ENCODE peak calls at places on chromosomes 7 and 10, in four cellular contexts. One of them, this sample, is unnamed.

GRCh38 chr7:110090113-110090820 is 1000.7 kb upstream of the LRRN3 start:
- DNase-seq in IMR-90: peak
- DNase-seq in foreskin fibroblast: no peak
- DNase-seq in WERI-Rb-1: no peak
- DNase-seq in this sample: peak

GRCh38 chr7:130891254-130892094 is 157.5 kb upstream of the KLF14 start:
- DNase-seq in IMR-90: peak
- DNase-seq in foreskin fibroblast: peak
- DNase-seq in WERI-Rb-1: no peak
- DNase-seq in this sample: peak

GRCh38 chr7:131244259-131244852 is 83.3 kb upstream of the MKLN1 start:
- DNase-seq in IMR-90: peak
- DNase-seq in foreskin fibroblast: peak
- DNase-seq in WERI-Rb-1: no peak
- DNase-seq in this sample: peak

GRCh38 chr7:50362142-50362541 is 57.6 kb downstream of the IKZF1 start:
- DNase-seq in IMR-90: no peak
- DNase-seq in foreskin fibroblast: no peak
- DNase-seq in WERI-Rb-1: no peak
- DNase-seq in this sample: no peak

GRCh38 chr10:108411181-108411580 is 1246.7 kb upstream of the SORCS1 start:
- DNase-seq in IMR-90: no peak
- DNase-seq in foreskin fibroblast: no peak
- DNase-seq in WERI-Rb-1: no peak
- DNase-seq in this sample: no peak

GRCh38 chr10:29204119-29204518 is 84.8 kb upstream of the LYZL1 start:
- DNase-seq in IMR-90: no peak
- DNase-seq in foreskin fibroblast: no peak
- DNase-seq in WERI-Rb-1: no peak
- DNase-seq in this sample: no peak

GRCh38 chr10:71223365-71224058 is 11.1 kb downstream of the UNC5B start:
- DNase-seq in IMR-90: no peak
- DNase-seq in foreskin fibroblast: no peak
- DNase-seq in WERI-Rb-1: no peak
- DNase-seq in this sample: no peak

GRCh38 chr7:11698273-11698930 is 133.6 kb downstream of the THSD7A start:
- DNase-seq in IMR-90: no peak
- DNase-seq in foreskin fibroblast: no peak
- DNase-seq in WERI-Rb-1: no peak
- DNase-seq in this sample: no peak

GRCh38 chr7:113140956-113141355 is 22.6 kb upstream of the SMIM30 start:
- DNase-seq in IMR-90: no peak
- DNase-seq in foreskin fibroblast: no peak
- DNase-seq in WERI-Rb-1: no peak
- DNase-seq in this sample: no peak

GRCh38 chr10:128934492-128934891 is 532.5 kb upstream of the MGMT start:
- DNase-seq in IMR-90: no peak
- DNase-seq in foreskin fibroblast: no peak
- DNase-seq in WERI-Rb-1: no peak
- DNase-seq in this sample: no peak

GRCh38 chr7:131633342-131633843 is 77.0 kb upstream of the PODXL start:
- DNase-seq in IMR-90: peak
- DNase-seq in foreskin fibroblast: peak
- DNase-seq in WERI-Rb-1: no peak
- DNase-seq in this sample: peak

GRCh38 chr7:158396982-158397862 is 190.4 kb downstream of the PTPRN2 start:
- DNase-seq in IMR-90: no peak
- DNase-seq in foreskin fibroblast: no peak
- DNase-seq in WERI-Rb-1: no peak
- DNase-seq in this sample: no peak

GRCh38 chr10:128274938-128275337 is 148.7 kb upstream of the MKI67 start:
- DNase-seq in IMR-90: no peak
- DNase-seq in foreskin fibroblast: no peak
- DNase-seq in WERI-Rb-1: no peak
- DNase-seq in this sample: no peak

GRCh38 chr10:46528171-46528671 is 28.2 kb downstream of the GPRIN2 start:
- DNase-seq in IMR-90: no peak
- DNase-seq in foreskin fibroblast: no peak
- DNase-seq in WERI-Rb-1: no peak
- DNase-seq in this sample: no peak

GRCh38 chr10:24536653-24537052 is 187.0 kb downstream of the ARHGAP21 start:
- DNase-seq in IMR-90: no peak
- DNase-seq in foreskin fibroblast: no peak
- DNase-seq in WERI-Rb-1: no peak
- DNase-seq in this sample: no peak

GRCh38 chr10:96610817-96611216 is 24.0 kb upstream of the TM9SF3 start:
- DNase-seq in IMR-90: no peak
- DNase-seq in foreskin fibroblast: no peak
- DNase-seq in WERI-Rb-1: no peak
- DNase-seq in this sample: no peak

GRCh38 chr7:157016352-157017041 is 6.0 kb upstream of the MNX1 start:
- DNase-seq in IMR-90: no peak
- DNase-seq in foreskin fibroblast: no peak
- DNase-seq in WERI-Rb-1: peak
- DNase-seq in this sample: no peak

GRCh38 chr7:24245362-24245761 is 38.6 kb upstream of the NPY start:
- DNase-seq in IMR-90: no peak
- DNase-seq in foreskin fibroblast: no peak
- DNase-seq in WERI-Rb-1: no peak
- DNase-seq in this sample: no peak

GRCh38 chr7:28984631-28985030 is 26.5 kb upstream of the TRIL start:
- DNase-seq in IMR-90: peak
- DNase-seq in foreskin fibroblast: peak
- DNase-seq in WERI-Rb-1: no peak
- DNase-seq in this sample: peak

GRCh38 chr7:129781128-129781855 is 169.8 kb downstream of the NRF1 start:
- DNase-seq in IMR-90: no peak
- DNase-seq in foreskin fibroblast: no peak
- DNase-seq in WERI-Rb-1: peak
- DNase-seq in this sample: no peak

GRCh38 chr10:130806426-130806825 is 505.1 kb downstream of the TCERG1L start:
- DNase-seq in IMR-90: no peak
- DNase-seq in foreskin fibroblast: no peak
- DNase-seq in WERI-Rb-1: no peak
- DNase-seq in this sample: no peak

GRCh38 chr7:27110163-27110976 is 7.9 kb upstream of the HOXA2 start:
- DNase-seq in IMR-90: peak
- DNase-seq in foreskin fibroblast: no peak
- DNase-seq in WERI-Rb-1: no peak
- DNase-seq in this sample: peak

GRCh38 chr7:119578116-119578515 is 694.9 kb upstream of the KCND2 start:
- DNase-seq in IMR-90: no peak
- DNase-seq in foreskin fibroblast: no peak
- DNase-seq in WERI-Rb-1: no peak
- DNase-seq in this sample: no peak

GRCh38 chr10:48444861-48445841 is 138.7 kb downstream of the MAPK8 start:
- DNase-seq in IMR-90: no peak
- DNase-seq in foreskin fibroblast: no peak
- DNase-seq in WERI-Rb-1: peak
- DNase-seq in this sample: no peak

GRCh38 chr10:114002422-114002821 is 41.2 kb upstream of the ADRB1 start:
- DNase-seq in IMR-90: no peak
- DNase-seq in foreskin fibroblast: no peak
- DNase-seq in WERI-Rb-1: no peak
- DNase-seq in this sample: no peak

GRCh38 chr10:33215154-33215553 is 119.3 kb downstream of the NRP1 start:
- DNase-seq in IMR-90: peak
- DNase-seq in foreskin fibroblast: no peak
- DNase-seq in WERI-Rb-1: no peak
- DNase-seq in this sample: peak

GRCh38 chr10:85315657-85316056 is 987.3 kb downstream of the CCSER2 start:
- DNase-seq in IMR-90: no peak
- DNase-seq in foreskin fibroblast: no peak
- DNase-seq in WERI-Rb-1: no peak
- DNase-seq in this sample: no peak

GRCh38 chr7:51021906-51022570 is 239.3 kb upstream of the GRB10 start:
- DNase-seq in IMR-90: peak
- DNase-seq in foreskin fibroblast: no peak
- DNase-seq in WERI-Rb-1: no peak
- DNase-seq in this sample: no peak

GRCh38 chr10:36443233-36443632 is 682.2 kb upstream of the ANKRD30A start:
- DNase-seq in IMR-90: no peak
- DNase-seq in foreskin fibroblast: no peak
- DNase-seq in WERI-Rb-1: no peak
- DNase-seq in this sample: no peak

GRCh38 chr10:36446873-36447272 is 678.5 kb upstream of the ANKRD30A start:
- DNase-seq in IMR-90: no peak
- DNase-seq in foreskin fibroblast: no peak
- DNase-seq in WERI-Rb-1: no peak
- DNase-seq in this sample: no peak

GRCh38 chr10:36437367-36437766 is 688.0 kb upstream of the ANKRD30A start:
- DNase-seq in IMR-90: no peak
- DNase-seq in foreskin fibroblast: no peak
- DNase-seq in WERI-Rb-1: no peak
- DNase-seq in this sample: no peak

GRCh38 chr10:36440539-36440938 is 684.9 kb upstream of the ANKRD30A start:
- DNase-seq in IMR-90: no peak
- DNase-seq in foreskin fibroblast: no peak
- DNase-seq in WERI-Rb-1: no peak
- DNase-seq in this sample: no peak

GRCh38 chr10:36441557-36441956 is 683.8 kb upstream of the ANKRD30A start:
- DNase-seq in IMR-90: no peak
- DNase-seq in foreskin fibroblast: no peak
- DNase-seq in WERI-Rb-1: no peak
- DNase-seq in this sample: no peak
- H3K4me3 ChIP-seq in IMR-90: no peak
- H3K4me3 ChIP-seq in foreskin fibroblast: no peak
- H3K4me3 ChIP-seq in WERI-Rb-1: no peak
- H3K4me3 ChIP-seq in this sample: no peak

GRCh38 chr10:132396495-132397035 is 435 bp upstream of the PWWP2B start:
- DNase-seq in IMR-90: peak
- DNase-seq in foreskin fibroblast: no peak
- DNase-seq in WERI-Rb-1: peak
- DNase-seq in this sample: no peak
- TF ChIP-seq CTCF in IMR-90: peak
- TF ChIP-seq CTCF in foreskin fibroblast: no peak
- TF ChIP-seq CTCF in WERI-Rb-1: peak
- TF ChIP-seq CTCF in this sample: no peak

GRCh38 chr7:20797174-20798080 is 10.7 kb upstream of the SP8 start:
- DNase-seq in IMR-90: no peak
- DNase-seq in foreskin fibroblast: no peak
- DNase-seq in WERI-Rb-1: peak
- DNase-seq in this sample: no peak

GRCh38 chr7:20798081-20798693 is 11.5 kb upstream of the SP8 start:
- DNase-seq in IMR-90: no peak
- DNase-seq in foreskin fibroblast: no peak
- DNase-seq in WERI-Rb-1: peak
- DNase-seq in this sample: no peak

GRCh38 chr7:20796565-20796964 is 9.9 kb upstream of the SP8 start:
- DNase-seq in IMR-90: no peak
- DNase-seq in foreskin fibroblast: no peak
- DNase-seq in WERI-Rb-1: no peak
- DNase-seq in this sample: no peak

GRCh38 chr7:20799566-20800377 is 13.1 kb upstream of the SP8 start:
- DNase-seq in IMR-90: no peak
- DNase-seq in foreskin fibroblast: no peak
- DNase-seq in WERI-Rb-1: no peak
- DNase-seq in this sample: no peak

DNA sequence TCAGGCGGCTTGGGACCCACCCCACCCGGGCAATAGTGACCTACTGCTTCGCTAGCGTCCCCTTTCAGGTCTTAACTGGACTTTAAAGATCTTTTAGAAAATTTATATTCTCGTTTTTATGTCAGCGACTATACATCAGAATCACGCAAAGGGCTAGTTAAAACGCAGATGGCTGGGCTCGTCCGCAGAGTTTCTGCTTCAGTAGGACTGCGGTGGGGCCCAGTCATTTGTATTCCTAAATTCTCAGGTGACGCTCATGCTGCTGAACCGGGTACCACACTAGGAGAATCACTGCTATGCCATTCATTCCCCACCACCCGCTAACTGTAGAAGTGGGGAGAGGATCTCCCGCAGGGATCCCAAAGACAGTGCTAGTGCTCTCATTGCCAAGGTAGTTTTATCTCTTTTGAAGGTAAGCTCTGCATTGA is 12.0 kb upstream of the SP8 start:
- DNase-seq in IMR-90: no peak
- DNase-seq in foreskin fibroblast: no peak
- DNase-seq in WERI-Rb-1: no peak
- DNase-seq in this sample: no peak
- H3K4me3 ChIP-seq in IMR-90: no peak
- H3K4me3 ChIP-seq in foreskin fibroblast: no peak
- H3K4me3 ChIP-seq in WERI-Rb-1: peak
- H3K4me3 ChIP-seq in this sample: no peak

DNA sequence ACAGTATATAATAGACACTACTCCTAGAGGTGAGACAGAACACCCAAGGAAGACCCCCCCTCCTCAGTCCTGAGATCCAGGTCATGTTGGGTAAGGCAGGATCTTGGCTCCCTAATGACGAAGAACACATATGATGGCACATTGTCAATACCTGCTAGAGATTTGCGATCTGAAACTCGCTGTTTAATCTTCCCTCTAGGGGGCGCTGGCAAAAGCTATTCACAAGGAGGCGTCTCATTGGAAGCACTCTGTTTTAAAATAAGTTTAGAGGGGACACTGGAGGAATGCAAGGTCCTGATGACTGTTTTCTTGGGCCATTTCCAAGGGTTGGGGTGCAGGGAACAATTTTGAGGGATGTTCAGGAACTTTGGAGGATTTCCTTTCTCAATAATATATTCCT is 1013.7 kb upstream of the MBL2 start:
- DNase-seq in IMR-90: no peak
- DNase-seq in foreskin fibroblast: no peak
- DNase-seq in WERI-Rb-1: peak
- DNase-seq in this sample: no peak
- TF ChIP-seq CTCF in IMR-90: no peak
- TF ChIP-seq CTCF in foreskin fibroblast: no peak
- TF ChIP-seq CTCF in WERI-Rb-1: peak
- TF ChIP-seq CTCF in this sample: no peak

DNA sequence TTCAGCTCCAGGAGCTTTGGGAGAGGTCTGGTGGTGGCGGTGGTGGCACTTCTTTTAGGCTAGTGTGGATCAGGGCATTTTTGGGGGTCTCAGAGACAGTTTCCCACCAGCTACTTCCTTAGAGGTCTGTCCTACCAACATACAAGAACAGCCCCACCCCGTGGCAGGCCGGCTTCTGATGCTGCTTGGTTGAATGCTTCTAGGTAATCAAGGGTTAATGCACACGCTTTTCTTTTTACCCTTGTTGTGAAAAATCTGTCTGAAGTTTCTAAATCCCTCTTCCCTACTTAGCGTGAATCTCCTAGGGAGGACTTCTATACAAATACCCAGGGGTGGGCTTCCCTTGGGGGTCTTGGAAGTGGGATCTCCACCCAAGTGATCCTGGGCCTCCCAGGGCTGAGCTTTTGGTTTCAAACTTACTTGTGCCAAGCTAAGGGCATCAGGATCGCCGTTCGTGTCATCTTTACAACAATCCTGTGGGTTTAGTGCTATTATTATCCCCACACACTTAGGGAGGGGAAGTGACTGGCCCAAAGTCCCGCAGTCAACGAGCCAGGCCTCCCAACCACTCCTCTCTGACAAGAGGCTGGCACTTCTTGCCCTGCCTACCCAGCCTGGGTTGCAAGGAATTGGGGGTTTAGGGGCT is 1.7 kb downstream of the SH2B2 start:
- DNase-seq in IMR-90: no peak
- DNase-seq in foreskin fibroblast: no peak
- DNase-seq in WERI-Rb-1: no peak
- DNase-seq in this sample: no peak
- H3K4me3 ChIP-seq in IMR-90: peak
- H3K4me3 ChIP-seq in foreskin fibroblast: peak
- H3K4me3 ChIP-seq in WERI-Rb-1: peak
- H3K4me3 ChIP-seq in this sample: no peak